ENCODE peak calls at places on chromosomes 4 and X, in six cellular contexts. X is fibroblast of lung, L is GM12878, C is HCT116, T is GM23248, V is H1. Z is an unnamed sample.

GRCh38 chrX:2898861-2899512 is 30.2 kb downstream of the ARSD start:
- DNase-seq in X (no peak), L (no peak), C (no peak), T (no peak), V (no peak), Z (no peak)

GRCh38 chrX:142076633-142077032 is 128.5 kb downstream of the MAGEC2 start:
- DNase-seq in X (no peak), L (no peak), C (no peak), T (no peak), V (no peak), Z (no peak)

GRCh38 chrX:50680990-50681389 is 133.0 kb downstream of the SHROOM4 start:
- DNase-seq in X (no peak), L (no peak), C (no peak), T (peak), V (peak), Z (no peak)

GRCh38 chr4:10605746-10606482 is 78.7 kb downstream of the CLNK start:
- DNase-seq in X (peak), L (no peak), C (no peak), T (peak), V (no peak), Z (peak)

GRCh38 chrX:38930474-38930873 is 129.2 kb downstream of the MID1IP1 start:
- DNase-seq in X (no peak), L (no peak), C (no peak), T (no peak), V (no peak), Z (no peak)

GRCh38 chr4:18390655-18391369 is 369.3 kb upstream of the LCORL start:
- DNase-seq in X (peak), L (no peak), C (peak), T (peak), V (no peak), Z (no peak)

GRCh38 chrX:147894332-147894870 is 17.3 kb upstream of the FMR1 start:
- DNase-seq in X (peak), L (no peak), C (no peak), T (no peak), V (no peak), Z (peak)

GRCh38 chr4:133095591-133095990 is 53.5 kb upstream of the PCDH10 start:
- DNase-seq in X (peak), L (no peak), C (no peak), T (no peak), V (no peak), Z (peak)

GRCh38 chr4:88927420-88927819 is 129.6 kb downstream of the FAM13A start:
- DNase-seq in X (no peak), L (no peak), C (no peak), T (no peak), V (no peak), Z (no peak)

GRCh38 chr4:7778524-7779193 is 161.0 kb downstream of the AFAP1 start:
- DNase-seq in X (no peak), L (no peak), C (no peak), T (no peak), V (no peak), Z (no peak)

GRCh38 chr4:77176606-77177005 is 19.6 kb downstream of the CCNG2 start:
- DNase-seq in X (no peak), L (no peak), C (no peak), T (no peak), V (no peak), Z (no peak)

GRCh38 chr4:86720508-86721068 is 126.5 kb downstream of the PTPN13 start:
- DNase-seq in X (peak), L (no peak), C (no peak), T (peak), V (no peak), Z (peak)

GRCh38 chr4:79598801-79599200 is 190.8 kb upstream of the GK2 start:
- DNase-seq in X (no peak), L (no peak), C (no peak), T (no peak), V (no peak), Z (no peak)

GRCh38 chr4:8453957-8454356 is 13.4 kb downstream of the TRMT44 start:
- DNase-seq in X (no peak), L (no peak), C (no peak), T (no peak), V (no peak), Z (no peak)

GRCh38 chr4:153427363-153428071 is 38.6 kb upstream of the TMEM131L start:
- DNase-seq in X (peak), L (no peak), C (no peak), T (peak), V (no peak), Z (peak)

GRCh38 chrX:136215559-136215958 is 35.6 kb downstream of the MAP7D3 start:
- DNase-seq in X (peak), L (no peak), C (no peak), T (peak), V (no peak), Z (peak)

GRCh38 chrX:153709726-153710674 is 14.2 kb downstream of the BCAP31 start:
- DNase-seq in X (no peak), L (no peak), C (no peak), T (no peak), V (no peak), Z (no peak)

GRCh38 chr4:159503243-159503642 is 400.4 kb downstream of the RAPGEF2 start:
- DNase-seq in X (peak), L (no peak), C (no peak), T (no peak), V (no peak), Z (peak)

GRCh38 chrX:53990201-53990600 is 54.1 kb downstream of the PHF8 start:
- DNase-seq in X (peak), L (no peak), C (no peak), T (no peak), V (no peak), Z (no peak)

GRCh38 chr4:54225671-54226398 is 3.3 kb upstream of the PDGFRA start:
- DNase-seq in X (no peak), L (no peak), C (no peak), T (peak), V (peak), Z (no peak)

GRCh38 chr4:140884431-140885058 is 128.4 kb upstream of the TBC1D9 start:
- DNase-seq in X (peak), L (peak), C (peak), T (peak), V (peak), Z (peak)

GRCh38 chr4:174496631-174497442 is 25.5 kb downstream of the HPGD start:
- DNase-seq in X (no peak), L (no peak), C (no peak), T (no peak), V (no peak), Z (no peak)

GRCh38 chrX:18272222-18272621 is 51.5 kb upstream of the BEND2 start:
- DNase-seq in X (no peak), L (no peak), C (no peak), T (no peak), V (no peak), Z (no peak)

GRCh38 chr4:25450491-25450901 is 73.4 kb downstream of the ANAPC4 start:
- DNase-seq in X (no peak), L (no peak), C (no peak), T (no peak), V (no peak), Z (no peak)

GRCh38 chr4:139175647-139176298 is 1.2 kb downstream of the ELF2 start:
- DNase-seq in X (no peak), L (no peak), C (peak), T (peak), V (no peak), Z (no peak)

GRCh38 chr4:64105903-64106302 is 303.3 kb downstream of the TECRL start:
- DNase-seq in X (no peak), L (no peak), C (no peak), T (no peak), V (no peak), Z (no peak)

GRCh38 chrX:69083361-69083760 is 81.9 kb downstream of the PJA1 start:
- DNase-seq in X (no peak), L (no peak), C (no peak), T (no peak), V (no peak), Z (no peak)

GRCh38 chrX:69080912-69081465 is 84.3 kb downstream of the PJA1 start:
- DNase-seq in X (no peak), L (no peak), C (no peak), T (no peak), V (no peak), Z (no peak)

GRCh38 chrX:69082055-69082752 is 83.0 kb downstream of the PJA1 start:
- DNase-seq in X (no peak), L (no peak), C (no peak), T (no peak), V (no peak), Z (no peak)

GRCh38 chrX:69083785-69084184 is 81.5 kb downstream of the PJA1 start:
- DNase-seq in X (no peak), L (no peak), C (no peak), T (no peak), V (no peak), Z (no peak)

GRCh38 chrX:69082753-69083150 is 82.5 kb downstream of the PJA1 start:
- DNase-seq in X (no peak), L (no peak), C (no peak), T (no peak), V (no peak), Z (no peak)
- TF ChIP-seq EZH2 in X (no peak), L (no peak), C (no peak), T (no peak), V (no peak), Z (no peak)

GRCh38 chrX:13001961-13002671 is 27.2 kb downstream of the TMSB4X start:
- DNase-seq in X (peak), L (no peak), C (no peak), T (peak), V (no peak), Z (no peak)

GRCh38 chrX:12999422-12999821 is 24.5 kb downstream of the TMSB4X start:
- DNase-seq in X (peak), L (no peak), C (no peak), T (no peak), V (no peak), Z (no peak)

GRCh38 chrX:12997898-12998687 is 23.2 kb downstream of the TMSB4X start:
- DNase-seq in X (no peak), L (no peak), C (no peak), T (no peak), V (no peak), Z (no peak)

GRCh38 chrX:13001097-13001496 is 26.2 kb downstream of the TMSB4X start:
- DNase-seq in X (no peak), L (no peak), C (no peak), T (no peak), V (no peak), Z (no peak)

GRCh38 chrX:13000311-13000811 is 25.5 kb downstream of the TMSB4X start:
- DNase-seq in X (no peak), L (peak), C (no peak), T (no peak), V (no peak), Z (no peak)
- H3K4me2 ChIP-seq in X (no peak), L (peak), C (no peak), T (no peak), V (no peak), Z (peak)

DNA sequence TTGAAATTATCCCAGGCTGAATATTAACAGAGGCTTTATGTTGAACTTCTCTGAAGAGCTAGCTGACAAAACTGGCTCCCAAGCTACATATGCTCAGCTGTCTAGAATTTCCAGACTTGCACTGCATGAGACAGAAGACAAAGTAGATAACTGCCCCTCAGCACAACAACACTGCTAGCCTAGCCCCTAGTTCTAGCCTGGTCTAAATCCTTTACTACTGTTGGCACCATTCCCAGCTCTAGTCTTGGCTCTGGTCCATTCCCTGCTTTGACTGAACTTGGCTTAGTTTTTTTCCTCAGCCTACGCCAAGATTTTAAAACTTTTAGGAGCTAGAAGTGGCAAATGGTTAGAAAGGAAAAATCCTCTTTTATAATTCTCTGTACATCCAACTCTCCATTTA is 7.6 kb upstream of the OPHN1 start:
- DNase-seq in X (peak), L (no peak), C (no peak), T (peak), V (no peak), Z (peak)
- TF ChIP-seq EZH2 in X (no peak), L (no peak), C (no peak), T (no peak), V (no peak), Z (no peak)

GRCh38 chr4:127967141-127967775 is 2.1 kb downstream of the ABHD18 start:
- DNase-seq in X (no peak), L (no peak), C (no peak), T (no peak), V (no peak), Z (no peak)
- H3K4me2 ChIP-seq in X (no peak), L (peak), C (peak), T (no peak), V (no peak), Z (no peak)

GRCh38 chr4:3878678-3879077 is 112.5 kb downstream of the ADRA2C start:
- DNase-seq in X (no peak), L (no peak), C (no peak), T (no peak), V (no peak), Z (no peak)

GRCh38 chr4:3880595-3881120 is 114.5 kb downstream of the ADRA2C start:
- DNase-seq in X (peak), L (no peak), C (peak), T (peak), V (peak), Z (peak)

GRCh38 chr4:3877236-3877635 is 111.1 kb downstream of the ADRA2C start:
- DNase-seq in X (no peak), L (no peak), C (no peak), T (peak), V (no peak), Z (no peak)

GRCh38 chr4:3877868-3878267 is 111.7 kb downstream of the ADRA2C start:
- DNase-seq in X (no peak), L (no peak), C (no peak), T (no peak), V (no peak), Z (no peak)

GRCh38 chr4:3879681-3880594 is 113.8 kb downstream of the ADRA2C start:
- DNase-seq in X (no peak), L (no peak), C (no peak), T (peak), V (peak), Z (no peak)
- TF ChIP-seq EZH2 in X (no peak), L (no peak), C (no peak), T (peak), V (no peak), Z (peak)

Z was measured in astrocyte.